ENCODE peak calls at places on chromosomes 12 and 14, in eight cellular contexts. One of them, this sample, is unnamed.

GRCh38 chr12:109926488-109927210 is 26.6 kb downstream of the TCHP start:
- DNase-seq in GM20000: no peak
- DNase-seq in cardiac fibroblast: no peak
- DNase-seq in posterior vena cava: peak
- DNase-seq in fibroblast of the aortic adventitia: no peak
- DNase-seq in activated gamma-delta T cell: no peak
- DNase-seq in WTC11: no peak
- DNase-seq in DMS153: no peak
- DNase-seq in this sample: no peak

GRCh38 chr12:66861157-66861750 is 182.4 kb upstream of the GRIP1 start:
- DNase-seq in WTC11: peak
- DNase-seq in cardiac fibroblast: peak
- DNase-seq in GM20000: peak
- DNase-seq in activated gamma-delta T cell: no peak
- DNase-seq in fibroblast of the aortic adventitia: peak
- DNase-seq in DMS153: peak
- DNase-seq in posterior vena cava: peak
- DNase-seq in this sample: peak

GRCh38 chr12:63841611-63842010 is 2.9 kb upstream of the SRGAP1 start:
- DNase-seq in activated gamma-delta T cell: no peak
- DNase-seq in fibroblast of the aortic adventitia: peak
- DNase-seq in WTC11: no peak
- DNase-seq in DMS153: no peak
- DNase-seq in cardiac fibroblast: no peak
- DNase-seq in GM20000: no peak
- DNase-seq in posterior vena cava: no peak
- DNase-seq in this sample: no peak

GRCh38 chr12:50732591-50732990 is 31.3 kb upstream of the ATF1 start:
- DNase-seq in cardiac fibroblast: peak
- DNase-seq in WTC11: no peak
- DNase-seq in posterior vena cava: no peak
- DNase-seq in activated gamma-delta T cell: no peak
- DNase-seq in DMS153: no peak
- DNase-seq in fibroblast of the aortic adventitia: peak
- DNase-seq in GM20000: no peak
- DNase-seq in this sample: no peak

GRCh38 chr14:42299692-42300091 is 693.0 kb downstream of the LRFN5 start:
- DNase-seq in GM20000: peak
- DNase-seq in posterior vena cava: no peak
- DNase-seq in activated gamma-delta T cell: no peak
- DNase-seq in DMS153: no peak
- DNase-seq in cardiac fibroblast: no peak
- DNase-seq in fibroblast of the aortic adventitia: no peak
- DNase-seq in WTC11: no peak
- DNase-seq in this sample: no peak

GRCh38 chr12:119668315-119668651 is 350 bp downstream of the PRKAB1 start:
- DNase-seq in DMS153: no peak
- DNase-seq in GM20000: no peak
- DNase-seq in posterior vena cava: no peak
- DNase-seq in cardiac fibroblast: peak
- DNase-seq in WTC11: no peak
- DNase-seq in fibroblast of the aortic adventitia: peak
- DNase-seq in activated gamma-delta T cell: no peak
- DNase-seq in this sample: no peak

GRCh38 chr14:102498005-102498677 is 11.4 kb downstream of the ANKRD9 start:
- DNase-seq in fibroblast of the aortic adventitia: no peak
- DNase-seq in cardiac fibroblast: no peak
- DNase-seq in posterior vena cava: no peak
- DNase-seq in DMS153: no peak
- DNase-seq in WTC11: peak
- DNase-seq in GM20000: no peak
- DNase-seq in activated gamma-delta T cell: no peak
- DNase-seq in this sample: peak

GRCh38 chr12:122871851-122872785 is 23.8 kb downstream of the VPS37B start:
- DNase-seq in activated gamma-delta T cell: no peak
- DNase-seq in posterior vena cava: peak
- DNase-seq in cardiac fibroblast: peak
- DNase-seq in fibroblast of the aortic adventitia: peak
- DNase-seq in GM20000: peak
- DNase-seq in DMS153: peak
- DNase-seq in WTC11: peak
- DNase-seq in this sample: peak

GRCh38 chr14:30657606-30658163 is 35.6 kb downstream of the SCFD1 start:
- DNase-seq in cardiac fibroblast: peak
- DNase-seq in WTC11: no peak
- DNase-seq in fibroblast of the aortic adventitia: peak
- DNase-seq in activated gamma-delta T cell: no peak
- DNase-seq in posterior vena cava: no peak
- DNase-seq in DMS153: no peak
- DNase-seq in GM20000: no peak
- DNase-seq in this sample: no peak

GRCh38 chr12:127115468-127116035 is 1151.4 kb upstream of the TMEM132C start:
- DNase-seq in cardiac fibroblast: no peak
- DNase-seq in activated gamma-delta T cell: no peak
- DNase-seq in DMS153: no peak
- DNase-seq in WTC11: no peak
- DNase-seq in GM20000: no peak
- DNase-seq in posterior vena cava: no peak
- DNase-seq in fibroblast of the aortic adventitia: no peak
- DNase-seq in this sample: no peak

GRCh38 chr12:112148031-112148513 is 22.7 kb downstream of the TRAFD1 start:
- DNase-seq in fibroblast of the aortic adventitia: peak
- DNase-seq in DMS153: no peak
- DNase-seq in activated gamma-delta T cell: no peak
- DNase-seq in posterior vena cava: no peak
- DNase-seq in cardiac fibroblast: peak
- DNase-seq in GM20000: no peak
- DNase-seq in WTC11: no peak
- DNase-seq in this sample: peak

GRCh38 chr14:39050389-39050788 is 52.6 kb downstream of the SEC23A start:
- DNase-seq in activated gamma-delta T cell: no peak
- DNase-seq in fibroblast of the aortic adventitia: peak
- DNase-seq in cardiac fibroblast: peak
- DNase-seq in WTC11: no peak
- DNase-seq in posterior vena cava: no peak
- DNase-seq in GM20000: peak
- DNase-seq in DMS153: no peak
- DNase-seq in this sample: no peak

GRCh38 chr14:21098134-21098891 is at the start of gene ZNF219:
- DNase-seq in posterior vena cava: no peak
- DNase-seq in activated gamma-delta T cell: peak
- DNase-seq in GM20000: peak
- DNase-seq in cardiac fibroblast: peak
- DNase-seq in DMS153: no peak
- DNase-seq in fibroblast of the aortic adventitia: peak
- DNase-seq in WTC11: peak
- DNase-seq in this sample: peak

GRCh38 chr14:99181246-99181645 is 90.8 kb downstream of the BCL11B start:
- DNase-seq in activated gamma-delta T cell: no peak
- DNase-seq in posterior vena cava: no peak
- DNase-seq in cardiac fibroblast: no peak
- DNase-seq in GM20000: no peak
- DNase-seq in DMS153: no peak
- DNase-seq in fibroblast of the aortic adventitia: no peak
- DNase-seq in WTC11: no peak
- DNase-seq in this sample: no peak

GRCh38 chr12:107411792-107412535 is 273.6 kb upstream of the PWP1 start:
- DNase-seq in WTC11: no peak
- DNase-seq in cardiac fibroblast: peak
- DNase-seq in activated gamma-delta T cell: no peak
- DNase-seq in GM20000: no peak
- DNase-seq in DMS153: no peak
- DNase-seq in posterior vena cava: no peak
- DNase-seq in fibroblast of the aortic adventitia: no peak
- DNase-seq in this sample: no peak

GRCh38 chr12:6033546-6033945 is 88.5 kb upstream of the ANO2 start:
- DNase-seq in cardiac fibroblast: no peak
- DNase-seq in posterior vena cava: peak
- DNase-seq in DMS153: no peak
- DNase-seq in WTC11: no peak
- DNase-seq in GM20000: no peak
- DNase-seq in activated gamma-delta T cell: no peak
- DNase-seq in fibroblast of the aortic adventitia: no peak
- DNase-seq in this sample: no peak

GRCh38 chr12:71748081-71748850 is 6.4 kb upstream of the RAB21 start:
- DNase-seq in GM20000: no peak
- DNase-seq in WTC11: no peak
- DNase-seq in activated gamma-delta T cell: no peak
- DNase-seq in cardiac fibroblast: no peak
- DNase-seq in DMS153: no peak
- DNase-seq in posterior vena cava: no peak
- DNase-seq in fibroblast of the aortic adventitia: no peak
- DNase-seq in this sample: no peak

GRCh38 chr12:12008232-12008850 is 62.4 kb upstream of the BCL2L14 start:
- DNase-seq in activated gamma-delta T cell: no peak
- DNase-seq in DMS153: no peak
- DNase-seq in posterior vena cava: no peak
- DNase-seq in WTC11: peak
- DNase-seq in cardiac fibroblast: no peak
- DNase-seq in GM20000: no peak
- DNase-seq in fibroblast of the aortic adventitia: no peak
- DNase-seq in this sample: peak

GRCh38 chr12:47935196-47935595 is 28.2 kb upstream of the TMEM106C start:
- DNase-seq in WTC11: no peak
- DNase-seq in posterior vena cava: peak
- DNase-seq in fibroblast of the aortic adventitia: peak
- DNase-seq in GM20000: no peak
- DNase-seq in activated gamma-delta T cell: no peak
- DNase-seq in DMS153: no peak
- DNase-seq in cardiac fibroblast: peak
- DNase-seq in this sample: peak

GRCh38 chr14:103094406-103095209 is at the start of gene EXOC3L4:
- DNase-seq in GM20000: no peak
- DNase-seq in WTC11: no peak
- DNase-seq in cardiac fibroblast: no peak
- DNase-seq in fibroblast of the aortic adventitia: no peak
- DNase-seq in DMS153: no peak
- DNase-seq in activated gamma-delta T cell: no peak
- DNase-seq in posterior vena cava: no peak
- DNase-seq in this sample: no peak

GRCh38 chr12:121786441-121786825 is 7.1 kb downstream of the RHOF start:
- DNase-seq in WTC11: no peak
- DNase-seq in activated gamma-delta T cell: peak
- DNase-seq in DMS153: no peak
- DNase-seq in posterior vena cava: no peak
- DNase-seq in fibroblast of the aortic adventitia: peak
- DNase-seq in GM20000: no peak
- DNase-seq in cardiac fibroblast: peak
- DNase-seq in this sample: no peak

GRCh38 chr14:33460119-33460518 is 490.8 kb downstream of the EGLN3 start:
- DNase-seq in posterior vena cava: no peak
- DNase-seq in DMS153: no peak
- DNase-seq in WTC11: no peak
- DNase-seq in activated gamma-delta T cell: no peak
- DNase-seq in fibroblast of the aortic adventitia: peak
- DNase-seq in cardiac fibroblast: no peak
- DNase-seq in GM20000: no peak
- DNase-seq in this sample: no peak

GRCh38 chr12:52969828-52970569 is 21.1 kb downstream of the KRT18 start:
- DNase-seq in WTC11: no peak
- DNase-seq in DMS153: no peak
- DNase-seq in posterior vena cava: no peak
- DNase-seq in fibroblast of the aortic adventitia: no peak
- DNase-seq in activated gamma-delta T cell: no peak
- DNase-seq in cardiac fibroblast: no peak
- DNase-seq in GM20000: no peak
- DNase-seq in this sample: no peak